ENCODE peak calls at places on chromosomes 4 and X, in seven cellular contexts. L, G, F, Y, J, B and V are unnamed samples.

GRCh38 chr4:113901994-113902787 is 77.3 kb downstream of the ARSJ start:
- DNase-seq in L (peak), Y (peak), J (no peak), F (no peak), G (no peak), B (peak), V (no peak)

GRCh38 chr4:7764466-7764865 is 175.2 kb downstream of the AFAP1 start:
- DNase-seq in J (no peak), L (no peak), G (no peak), B (peak), Y (peak), F (no peak), V (no peak)

GRCh38 chr4:110129544-110129943 is 68.9 kb downstream of the ELOVL6 start:
- DNase-seq in F (no peak), G (no peak), Y (no peak), J (no peak), L (no peak), B (no peak), V (no peak)

GRCh38 chr4:43843501-43843900 is 605.1 kb downstream of the KCTD8 start:
- DNase-seq in B (no peak), J (no peak), Y (no peak), G (no peak), L (peak), F (peak), V (no peak)

GRCh38 chrX:139691843-139692505 is 16.0 kb downstream of the MCF2 start:
- DNase-seq in B (no peak), G (peak), J (peak), L (peak), F (no peak), Y (peak), V (peak)

GRCh38 chrX:54695816-54696487 is 102.1 kb downstream of the ITIH6 start:
- DNase-seq in B (no peak), J (no peak), L (peak), Y (no peak), F (no peak), G (peak), V (no peak)

GRCh38 chr4:83618431-83618830 is 82.5 kb downstream of the GPAT3 start:
- DNase-seq in G (peak), J (no peak), F (peak), Y (no peak), L (peak), B (no peak), V (peak)

GRCh38 chr4:32161382-32161781 is 1441.2 kb downstream of the PCDH7 start:
- DNase-seq in B (no peak), J (no peak), G (no peak), Y (no peak), L (peak), F (peak), V (no peak)

GRCh38 chrX:103100484-103100883 is 7.5 kb upstream of the NXF3 start:
- DNase-seq in F (no peak), B (no peak), J (no peak), G (no peak), Y (no peak), L (no peak), V (no peak)

GRCh38 chrX:10611441-10612090 is 8.8 kb downstream of the MID1 start:
- DNase-seq in L (no peak), F (peak), B (no peak), Y (no peak), J (no peak), G (peak), V (no peak)

GRCh38 chr4:19880205-19880604 is 371.5 kb upstream of the SLIT2 start:
- DNase-seq in L (peak), Y (no peak), J (no peak), F (peak), B (no peak), G (peak), V (peak)

GRCh38 chrX:2584659-2585470 is 84.1 kb upstream of the DHRSX start:
- DNase-seq in J (no peak), F (no peak), Y (no peak), L (no peak), G (no peak), B (no peak), V (no peak)

GRCh38 chrX:42366181-42366580 is 411.8 kb downstream of the PPP1R2C start:
- DNase-seq in G (no peak), L (no peak), F (no peak), Y (no peak), J (no peak), B (no peak), V (no peak)

GRCh38 chr4:158176776-158177175 is 4.0 kb upstream of the GASK1B start:
- DNase-seq in L (no peak), G (no peak), Y (no peak), F (no peak), B (no peak), J (no peak), V (no peak)

GRCh38 chr4:54767376-54767775 is 109.6 kb downstream of the KIT start:
- DNase-seq in J (no peak), G (peak), Y (no peak), L (no peak), B (no peak), F (no peak), V (no peak)

GRCh38 chr4:25842229-25842840 is 20.5 kb downstream of the SEL1L3 start:
- DNase-seq in Y (peak), G (no peak), J (no peak), B (no peak), L (peak), F (no peak), V (no peak)

GRCh38 chr4:26830016-26830415 is 30.6 kb upstream of the STIM2 start:
- DNase-seq in F (no peak), G (no peak), L (no peak), J (no peak), B (no peak), Y (no peak), V (no peak)

GRCh38 chr4:107243141-107243779 is 207.1 kb upstream of the DKK2 start:
- DNase-seq in J (no peak), F (no peak), L (no peak), B (no peak), Y (no peak), G (no peak), V (peak)

GRCh38 chr4:31100551-31100950 is 380.4 kb downstream of the PCDH7 start:
- DNase-seq in F (peak), G (no peak), J (no peak), Y (no peak), B (no peak), L (no peak), V (no peak)

GRCh38 chr4:113539408-113539807 is 222.1 kb downstream of the CAMK2D start:
- DNase-seq in J (no peak), Y (no peak), L (no peak), B (no peak), G (peak), F (peak), V (peak)

GRCh38 chr4:124936427-124936826 is 223.9 kb upstream of the ANKRD50 start:
- DNase-seq in F (peak), B (peak), J (no peak), G (no peak), L (peak), Y (no peak), V (peak)

GRCh38 chr4:1376841-1377605 is 29.2 kb downstream of the NKX1-1 start:
- DNase-seq in F (no peak), J (no peak), L (peak), Y (peak), B (peak), G (no peak), V (no peak)

GRCh38 chrX:108025954-108026616 is 18.8 kb upstream of the VSIG1 start:
- DNase-seq in G (no peak), F (no peak), B (no peak), J (no peak), L (no peak), Y (no peak), V (no peak)

GRCh38 chrX:134753185-134754008 is 95.1 kb upstream of the PLAC1 start:
- DNase-seq in B (no peak), Y (no peak), L (no peak), J (no peak), G (peak), F (peak), V (peak)

GRCh38 chrX:82141942-82142341 is 940.0 kb downstream of the SH3BGRL start:
- DNase-seq in B (no peak), L (no peak), Y (no peak), F (no peak), J (no peak), G (no peak), V (no peak)

GRCh38 chr4:124804584-124804983 is 92.1 kb upstream of the ANKRD50 start:
- DNase-seq in Y (no peak), B (no peak), F (peak), G (no peak), L (no peak), J (no peak), V (no peak)

GRCh38 chr4:42050850-42051249 is 60.5 kb downstream of the SLC30A9 start:
- DNase-seq in J (no peak), G (no peak), Y (no peak), F (peak), L (no peak), B (no peak), V (no peak)

GRCh38 chr4:54433686-54434085 is 204.6 kb downstream of the PDGFRA start:
- DNase-seq in Y (no peak), J (peak), L (peak), B (no peak), G (no peak), F (peak), V (no peak)

GRCh38 chr4:184515606-184516005 is 41.3 kb upstream of the IRF2 start:
- DNase-seq in G (no peak), B (no peak), L (no peak), F (no peak), J (no peak), Y (no peak), V (no peak)

GRCh38 chrX:31603411-31604120 is 531.7 kb upstream of the FTHL17 start:
- DNase-seq in B (no peak), Y (no peak), F (peak), G (no peak), L (no peak), J (no peak), V (peak)

GRCh38 chr4:38857354-38858096 is 908 bp upstream of the TLR6 start:
- DNase-seq in F (peak), J (no peak), B (no peak), L (peak), G (peak), Y (no peak), V (peak)

GRCh38 chr4:105280338-105280809 is 133.7 kb downstream of the TET2 start:
- DNase-seq in F (peak), J (no peak), B (no peak), G (peak), L (no peak), Y (no peak), V (peak)

GRCh38 chrX:1841746-1842145 is 226.9 kb downstream of the ASMT start:
- DNase-seq in J (no peak), B (no peak), L (no peak), F (no peak), Y (no peak), G (no peak), V (no peak)

GRCh38 chr4:10336471-10336870 is 120.8 kb downstream of the ZNF518B start:
- DNase-seq in Y (no peak), G (peak), L (peak), F (no peak), B (no peak), J (no peak), V (peak)

GRCh38 chrX:108270280-108270679 is 167.9 kb downstream of the COL4A6 start:
- DNase-seq in F (no peak), J (no peak), L (no peak), B (no peak), Y (no peak), G (no peak), V (no peak)

GRCh38 chr4:121252224-121252806 is 88.2 kb upstream of the TNIP3 start:
- DNase-seq in J (peak), F (peak), G (peak), L (peak), Y (peak), B (peak), V (peak)

GRCh38 chr4:115664285-115664684 is 550.9 kb upstream of the NDST4 start:
- DNase-seq in J (no peak), L (peak), B (no peak), Y (no peak), F (no peak), G (no peak), V (no peak)

GRCh38 chr4:38855466-38855865 is 1.2 kb downstream of the TLR6 start:
- DNase-seq in G (no peak), J (no peak), F (no peak), B (no peak), L (no peak), Y (no peak), V (no peak)